ENCODE peak calls at places on chromosomes 16 and 17, in ten cellular contexts. K is uterus, V is heart left ventricle, C is GM23248, I is endothelial cell of umbilical vein, Z is psoas muscle, R is cardiac muscle cell, S is left ventricle myocardium inferior, T is upper lobe of left lung, E is IMR-90. A is an unnamed sample.

GRCh38 chr17:29549169-29549935 is 17.5 kb downstream of the ABHD15 start:
- DNase-seq in K (no peak), E (peak; percentile 44), V (no peak), S (no peak), C (no peak), I (no peak), Z (no peak), R (no peak), T (no peak), A (peak; percentile 64)

GRCh38 chr17:249236-249993 is 68.0 kb upstream of the DOC2B start:
- DNase-seq in Z (peak; percentile 23), K (peak; percentile 5), I (no peak), T (no peak), C (no peak), E (no peak), V (peak; percentile 8), R (no peak), S (peak; percentile 6), A (no peak)

GRCh38 chr16:56349086-56349415 is 76.3 kb downstream of the AMFR start:
- DNase-seq in R (no peak), K (no peak), C (no peak), V (no peak), E (no peak), Z (peak; percentile 24), T (no peak), I (no peak), S (peak; percentile 9), A (no peak)

GRCh38 chr17:11094377-11094776 is 146.6 kb upstream of the SHISA6 start:
- DNase-seq in V (no peak), E (no peak), Z (no peak), K (no peak), I (no peak), S (no peak), T (no peak), C (no peak), R (no peak), A (no peak)

GRCh38 chr16:72834499-72834898 is 213.4 kb downstream of the ZFHX3 start:
- DNase-seq in S (no peak), I (no peak), K (no peak), E (no peak), V (no peak), Z (no peak), T (no peak), R (no peak), C (no peak), A (no peak)

GRCh38 chr17:44230139-44230695 is 10.7 kb upstream of the UBTF start:
- DNase-seq in K (no peak), Z (no peak), R (no peak), T (no peak), C (no peak), V (no peak), S (no peak), E (no peak), I (no peak), A (no peak)

GRCh38 chr17:7356779-7357178 is 1.8 kb downstream of the TMEM95 start:
- DNase-seq in R (no peak), I (no peak), K (no peak), Z (no peak), V (no peak), C (peak; percentile 18), T (no peak), E (no peak), S (no peak), A (no peak)

GRCh38 chr17:81008140-81008539 is 16.5 kb downstream of the CHMP6 start:
- DNase-seq in K (no peak), R (no peak), I (no peak), Z (peak; percentile 15), V (no peak), T (no peak), S (no peak), E (no peak), C (peak; percentile 27), A (no peak)

GRCh38 chr17:74104921-74105320 is 98.6 kb upstream of the RPL38 start:
- DNase-seq in Z (no peak), I (no peak), T (no peak), E (no peak), K (no peak), S (no peak), R (no peak), V (no peak), C (no peak), A (no peak)

GRCh38 chr17:79044462-79044861 is 20.5 kb downstream of the C1QTNF1 start:
- DNase-seq in T (no peak), C (no peak), V (no peak), R (no peak), Z (no peak), K (no peak), S (no peak), I (no peak), E (no peak), A (no peak)

GRCh38 chr17:43003542-43004172 is 2.9 kb upstream of the IFI35 start:
- DNase-seq in T (no peak), I (no peak), R (no peak), Z (peak; percentile 70), S (no peak), C (peak; percentile 67), K (no peak), E (peak; percentile 50), V (no peak), A (no peak)

GRCh38 chr16:8342276-8342675 is 248.0 kb downstream of the TMEM114 start:
- DNase-seq in V (no peak), I (no peak), S (no peak), K (no peak), Z (no peak), E (no peak), R (no peak), T (no peak), C (no peak), A (no peak)

GRCh38 chr17:79114455-79115301 is 40.1 kb downstream of the ENGASE start:
- DNase-seq in Z (peak; percentile 68), E (no peak), C (peak; percentile 28), S (peak; percentile 54), I (no peak), K (peak; percentile 34), V (peak; percentile 52), T (peak; percentile 81), R (peak; percentile 47), A (peak; percentile 28)

GRCh38 chr16:47317465-47318240 is 143.2 kb downstream of the ITFG1 start:
- DNase-seq in T (no peak), K (no peak), I (no peak), Z (no peak), E (no peak), V (no peak), S (no peak), R (no peak), C (no peak), A (no peak)

GRCh38 chr17:64599187-64599676 is 62.9 kb downstream of the SMURF2 start:
- DNase-seq in I (no peak), C (no peak), K (no peak), S (no peak), E (no peak), R (no peak), Z (no peak), V (no peak), T (peak; percentile 54), A (no peak)

GRCh38 chr17:46000757-46001156 is 1.7 kb downstream of the STH start:
- DNase-seq in T (no peak), E (no peak), K (no peak), C (no peak), Z (no peak), S (no peak), R (no peak), V (no peak), I (no peak), A (no peak)

GRCh38 chr17:40312131-40312731 is 3.3 kb downstream of the RARA start:
- DNase-seq in E (no peak), I (no peak), S (peak; percentile 72), R (no peak), V (peak; percentile 68), C (no peak), Z (peak; percentile 84), T (no peak), K (no peak), A (no peak)

GRCh38 chr17:50918933-50919296 is 52.8 kb upstream of the TOB1 start:
- DNase-seq in T (no peak), K (no peak), I (no peak), R (no peak), C (peak; percentile 62), E (peak; percentile 35), Z (no peak), S (no peak), V (no peak), A (no peak)

GRCh38 chr17:77282524-77283515 is 142.1 kb downstream of the SEC14L1 start:
- DNase-seq in I (no peak), T (peak; percentile 63), Z (no peak), E (peak; percentile 43), K (no peak), V (no peak), C (peak; percentile 22), R (no peak), S (no peak), A (no peak)
- H3K4me1 ChIP-seq in I (peaks cover 22% of the 10 kb centered on the region), T (peaks cover 46% of the 10 kb centered on the region), Z (peaks cover 41% of the 10 kb centered on the region), E (peaks cover 38% of the 10 kb centered on the region), K (no peaks in the 10 kb centered on the region), V (peaks cover 64% of the 10 kb centered on the region), C (peaks cover 32% of the 10 kb centered on the region), R (peaks cover 40% of the 10 kb centered on the region), S (peaks cover 45% of the 10 kb centered on the region), A (peaks cover 44% of the 10 kb centered on the region)

DNA sequence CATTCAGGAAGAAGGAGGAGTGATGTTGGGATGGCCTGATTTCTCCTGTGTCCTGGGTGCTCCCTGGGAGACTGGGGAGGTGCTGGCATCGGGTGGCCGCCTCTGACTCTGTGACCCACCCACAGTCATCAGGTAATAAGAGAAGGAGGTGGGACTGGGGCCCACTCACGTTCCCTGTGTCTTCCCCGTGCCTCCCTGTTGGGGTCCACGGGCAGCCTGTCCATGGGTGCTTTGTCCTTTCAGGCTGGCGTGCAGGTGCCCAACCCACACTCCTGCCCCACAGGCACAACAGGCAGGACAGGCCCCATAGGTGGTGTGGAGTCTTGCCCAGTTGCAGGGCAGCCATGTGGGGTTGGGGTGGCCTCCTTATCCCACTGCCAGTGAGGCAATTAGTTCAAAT is 4.0 kb downstream of the DEF8 start:
- DNase-seq in C (no peak), E (no peak), Z (no peak), V (no peak), R (no peak), I (no peak), K (no peak), T (no peak), S (no peak), A (no peak)
- H3K4me3 ChIP-seq in C (no peak overlapping the region), E (no peak overlapping the region), Z (no peak overlapping the region), V (no peak overlapping the region), R (no peak overlapping the region), I (no peak overlapping the region), K (no peak overlapping the region), T (no peak overlapping the region), S (no peak overlapping the region), A (no peak overlapping the region)

DNA sequence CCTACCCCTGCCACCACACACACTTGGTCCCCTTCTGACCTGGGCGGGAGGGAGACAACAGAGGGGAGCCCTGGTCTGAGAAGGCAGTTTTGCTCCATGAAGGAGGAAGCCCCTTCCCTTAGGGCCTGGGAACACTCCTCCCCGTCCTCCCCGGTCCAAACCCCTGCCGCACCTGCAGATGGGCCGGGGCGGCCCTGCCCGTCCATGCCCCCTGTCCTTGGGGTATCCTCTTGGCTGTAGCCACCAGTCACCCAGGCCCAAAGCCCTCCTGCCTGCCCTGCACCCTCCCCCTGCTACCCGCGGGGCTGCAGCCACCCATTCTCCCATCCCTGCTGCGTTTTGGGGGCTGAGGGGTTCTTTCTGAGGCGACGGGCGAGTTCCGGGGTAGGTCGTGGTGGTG is 33.9 kb downstream of the GSE1 start:
- DNase-seq in Z (no peak), E (no peak), T (no peak), R (no peak), K (no peak), S (no peak), I (no peak), V (no peak), C (no peak), A (no peak)
- H3K4me1 ChIP-seq in Z (peaks cover 19% of the 10 kb centered on the region), E (peaks cover under 1% of the 10 kb centered on the region), T (peaks cover 34% of the 10 kb centered on the region), R (no peaks in the 10 kb centered on the region), K (no peaks in the 10 kb centered on the region), S (peaks cover 39% of the 10 kb centered on the region), I (no peaks in the 10 kb centered on the region), V (peaks cover 31% of the 10 kb centered on the region), C (no peaks in the 10 kb centered on the region), A (peaks cover 3% of the 10 kb centered on the region)

GRCh38 chr17:82664701-82665182 is 16.5 kb upstream of the WDR45B start:
- DNase-seq in Z (no peak), I (no peak), V (no peak), R (no peak), E (no peak), C (no peak), T (no peak), K (no peak), S (no peak), A (no peak)
- H3K4me3 ChIP-seq in Z (no peak overlapping the region), I (no peak overlapping the region), V (no peak overlapping the region), R (no peak overlapping the region), E (no peak overlapping the region), C (no peak overlapping the region), T (no peak overlapping the region), K (no peak overlapping the region), S (no peak overlapping the region), A (no peak overlapping the region)

A was measured in adipocyte.